ENCODE peak calls at places on chromosomes 3 and 15, in four cellular contexts. O is body of pancreas, I is suprapubic skin, W is esophagus squamous epithelium. X is an unnamed sample.

GRCh38 chr3:37935756-37936666 is 54.6 kb upstream of the VILL start:
- DNase-seq in O (peak), I (no peak), W (no peak), X (no peak)

GRCh38 chr3:125052671-125053303 is 3.0 kb downstream of the HEG1 start:
- DNase-seq in O (no peak), I (no peak), W (no peak), X (no peak)

GRCh38 chr15:39198044-39198625 is 382.7 kb upstream of the THBS1 start:
- DNase-seq in O (no peak), I (no peak), W (no peak), X (no peak)

GRCh38 chr15:46126581-46126980 is 491.8 kb downstream of the SQOR start:
- DNase-seq in O (no peak), I (no peak), W (no peak), X (no peak)

GRCh38 chr3:72767927-72768880 is 80.0 kb downstream of the SHQ1 start:
- DNase-seq in O (no peak), I (no peak), W (no peak), X (no peak)

GRCh38 chr3:45817788-45818523 is 21.6 kb upstream of the SLC6A20 start:
- DNase-seq in O (peak), I (no peak), W (no peak), X (no peak)

GRCh38 chr15:25668236-25668635 is 194.9 kb downstream of the ATP10A start:
- DNase-seq in O (no peak), I (no peak), W (no peak), X (no peak)

GRCh38 chr3:74643636-74644035 is 29.2 kb upstream of the CNTN3 start:
- DNase-seq in O (peak), I (peak), W (no peak), X (peak)

GRCh38 chr3:49025793-49026520 is 3.2 kb downstream of the IMPDH2 start:
- DNase-seq in O (no peak), I (no peak), W (no peak), X (no peak)

GRCh38 chr3:170982733-170983132 is 43.8 kb downstream of the SLC2A2 start:
- DNase-seq in O (no peak), I (no peak), W (no peak), X (no peak)

GRCh38 chr3:107662109-107662477 is 139.3 kb downstream of the BBX start:
- DNase-seq in O (no peak), I (no peak), W (no peak), X (peak)

GRCh38 chr3:194814878-194815357 is 129.2 kb downstream of the FAM43A start:
- DNase-seq in O (no peak), I (no peak), W (no peak), X (no peak)

GRCh38 chr3:12653772-12654171 is 10.1 kb downstream of the RAF1 start:
- DNase-seq in O (no peak), I (no peak), W (no peak), X (no peak)

GRCh38 chr15:45121706-45122417 is 7.7 kb downstream of the DUOXA2 start:
- DNase-seq in O (no peak), I (no peak), W (no peak), X (no peak)

GRCh38 chr3:190272747-190273146 is 49.5 kb downstream of the CLDN1 start:
- DNase-seq in O (no peak), I (no peak), W (no peak), X (no peak)

GRCh38 chr3:155326249-155326648 is 32.8 kb upstream of the STRIT1 start:
- DNase-seq in O (no peak), I (no peak), W (no peak), X (no peak)

GRCh38 chr3:184562146-184562861 is 719 bp downstream of the EPHB3 start:
- DNase-seq in O (no peak), I (no peak), W (no peak), X (no peak)

GRCh38 chr3:99473321-99473751 is 165.1 kb upstream of the COL8A1 start:
- DNase-seq in O (no peak), I (no peak), W (no peak), X (no peak)

GRCh38 chr3:172856766-172857742 is 106.5 kb downstream of the ECT2 start:
- DNase-seq in O (peak), I (no peak), W (no peak), X (no peak)

GRCh38 chr3:193729601-193730000 is 136.6 kb downstream of the OPA1 start:
- DNase-seq in O (no peak), I (no peak), W (no peak), X (no peak)

GRCh38 chr3:45330500-45331295 is 57.7 kb upstream of the LARS2 start:
- DNase-seq in O (no peak), I (no peak), W (no peak), X (no peak)

GRCh38 chr3:182052360-182052759 is 340.6 kb downstream of the SOX2 start:
- DNase-seq in O (no peak), I (no peak), W (no peak), X (no peak)

GRCh38 chr3:184005981-184006507 is 11.6 kb downstream of the ABCC5 start:
- DNase-seq in O (peak), I (peak), W (no peak), X (peak)

GRCh38 chr15:71294636-71295241 is 179.5 kb downstream of the THSD4 start:
- DNase-seq in O (peak), I (no peak), W (no peak), X (no peak)

GRCh38 chr3:122416966-122417365 is 1.1 kb upstream of the WDR5B start:
- DNase-seq in O (peak), I (no peak), W (no peak), X (no peak)

GRCh38 chr3:172059532-172059931 is 20.2 kb downstream of the FNDC3B start:
- DNase-seq in O (no peak), I (no peak), W (no peak), X (no peak)

GRCh38 chr3:185094691-185095090 is 58.2 kb downstream of the C3orf70 start:
- DNase-seq in O (no peak), I (no peak), W (no peak), X (no peak)

GRCh38 chr3:187212705-187213104 is 15.4 kb downstream of the RTP1 start:
- DNase-seq in O (no peak), I (no peak), W (no peak), X (no peak)

GRCh38 chr15:28895566-28895965 is 9.8 kb downstream of the APBA2 start:
- DNase-seq in O (no peak), I (no peak), W (no peak), X (no peak)

GRCh38 chr15:92801774-92802464 is 98.2 kb upstream of the CHD2 start:
- DNase-seq in O (peak), I (no peak), W (no peak), X (peak)

GRCh38 chr15:92805080-92805708 is 94.9 kb upstream of the CHD2 start:
- DNase-seq in O (no peak), I (no peak), W (no peak), X (no peak)

GRCh38 chr15:92803852-92804609 is 96.1 kb upstream of the CHD2 start:
- DNase-seq in O (peak), I (peak), W (peak), X (peak)

GRCh38 chr15:92801412-92801773 is 98.7 kb upstream of the CHD2 start:
- DNase-seq in O (no peak), I (no peak), W (no peak), X (no peak)

DNA sequence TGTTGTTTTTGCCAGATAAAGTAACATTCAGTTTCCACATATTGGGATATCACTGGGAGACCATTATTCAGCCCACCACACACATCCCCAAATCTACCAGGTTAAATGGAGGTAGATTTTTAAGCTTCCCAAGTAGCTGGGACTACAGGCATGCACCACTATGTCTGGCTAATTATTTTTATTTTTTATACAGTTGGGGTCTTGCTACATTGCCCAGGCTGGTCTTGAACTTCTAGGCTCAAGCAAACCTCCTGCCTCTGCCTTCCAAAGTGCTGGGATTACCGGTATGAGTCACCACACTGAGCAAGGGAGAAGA is 96.6 kb upstream of the CHD2 start:
- DNase-seq in O (no peak), I (no peak), W (no peak), X (no peak)
- H3K4me3 ChIP-seq in O (no peak), I (no peak), W (no peak), X (no peak)

DNA sequence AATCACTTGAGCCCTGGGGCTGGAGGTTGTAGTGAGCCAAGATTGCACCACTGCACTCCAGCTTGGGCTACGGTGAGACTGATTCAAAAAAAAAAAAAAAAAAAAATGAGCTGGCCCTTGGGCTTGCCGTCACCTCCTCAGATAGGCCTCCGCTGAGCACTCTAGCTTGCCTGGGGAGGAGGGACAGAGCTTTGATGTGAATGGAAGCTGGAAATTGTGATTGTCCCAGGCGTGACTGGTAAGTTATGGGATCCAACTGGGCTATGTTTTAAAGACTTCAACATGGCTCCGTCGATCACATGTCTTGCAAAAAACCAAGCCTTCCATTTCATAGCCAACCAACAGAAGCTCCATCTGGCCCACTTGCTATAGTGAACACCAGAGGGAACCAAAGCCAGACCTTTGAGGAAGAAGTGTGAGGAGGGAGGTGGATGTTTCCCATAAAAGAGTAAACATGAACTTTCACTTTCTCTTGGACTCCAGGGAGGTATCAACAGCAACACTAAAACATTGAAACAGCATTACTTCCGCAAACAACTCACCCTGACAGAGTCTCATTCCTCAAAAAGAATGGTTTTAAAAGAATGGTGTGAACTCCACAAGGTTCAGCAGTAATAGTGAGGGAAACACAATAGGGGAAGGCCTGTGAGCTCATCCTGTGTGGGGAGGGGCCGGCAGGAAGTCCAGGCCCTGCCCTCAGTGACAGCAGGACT is 59.3 kb upstream of the IL12A start:
- DNase-seq in O (no peak), I (no peak), W (no peak), X (no peak)
- TF ChIP-seq POLR2A in O (no peak), I (no peak), W (no peak), X (no peak)

GRCh38 chr3:169564883-169565282 is 98.6 kb downstream of the MECOM start:
- DNase-seq in O (no peak), I (no peak), W (no peak), X (no peak)
- TF ChIP-seq CTCF in O (no peak), I (no peak), W (no peak), X (no peak)

GRCh38 chr15:42363942-42364341 is 4.6 kb downstream of the CAPN3 start:
- DNase-seq in O (no peak), I (no peak), W (no peak), X (no peak)
- H3K4me3 ChIP-seq in O (no peak), I (no peak), W (no peak), X (no peak)

GRCh38 chr3:134312072-134312872 is 61.6 kb upstream of the RYK start:
- DNase-seq in O (peak), I (peak), W (no peak), X (peak)
- TF ChIP-seq POLR2A in O (peak), I (no peak), W (no peak), X (no peak)

GRCh38 chr3:196489747-196490146 is 13.8 kb downstream of the RNF168 start:
- DNase-seq in O (no peak), I (no peak), W (no peak), X (peak)

GRCh38 chr3:196492080-196492479 is 11.5 kb downstream of the RNF168 start:
- DNase-seq in O (no peak), I (no peak), W (no peak), X (no peak)

DNA sequence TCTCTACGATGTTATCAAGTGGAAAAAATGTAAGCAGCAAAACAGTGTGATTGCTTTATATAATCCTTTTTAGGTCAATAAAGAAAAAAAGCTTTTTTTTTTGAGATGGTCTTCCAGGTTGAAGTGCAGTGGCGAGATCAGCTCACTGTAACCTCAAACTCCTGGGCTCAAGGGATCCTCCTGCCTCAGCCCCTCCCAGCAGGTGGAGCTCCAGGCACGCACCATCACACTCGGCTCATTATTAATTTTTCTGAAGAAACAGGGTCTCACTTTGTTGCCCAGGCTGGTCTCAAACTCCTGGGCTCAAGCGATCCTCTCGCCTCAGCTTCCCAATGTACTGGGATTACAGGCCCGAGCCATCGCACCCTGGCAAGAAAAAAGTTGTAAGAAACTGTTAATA is 17.3 kb downstream of the RNF168 start:
- DNase-seq in O (no peak), I (no peak), W (no peak), X (no peak)
- TF ChIP-seq CTCF in O (peak), I (no peak), W (peak), X (no peak)

GRCh38 chr3:65018801-65019200 is 331.0 kb upstream of the ADAMTS9 start:
- DNase-seq in O (no peak), I (no peak), W (no peak), X (no peak)

GRCh38 chr3:65019412-65020093 is 331.8 kb upstream of the ADAMTS9 start:
- DNase-seq in O (peak), I (no peak), W (no peak), X (no peak)

GRCh38 chr3:65024148-65024547 is 336.3 kb upstream of the ADAMTS9 start:
- DNase-seq in O (no peak), I (no peak), W (no peak), X (no peak)

GRCh38 chr3:65020780-65021179 is 333.0 kb upstream of the ADAMTS9 start:
- DNase-seq in O (no peak), I (no peak), W (no peak), X (no peak)

GRCh38 chr3:65020233-65020632 is 332.4 kb upstream of the ADAMTS9 start:
- DNase-seq in O (no peak), I (no peak), W (no peak), X (no peak)
- H3K4me3 ChIP-seq in O (no peak), I (no peak), W (no peak), X (no peak)

X was measured in lower leg skin.